ENCODE peak calls at places on chromosomes 7 and 10, in seven cellular contexts. E is GM20000; A is aorta; N is colonic mucosa; Z is activated CD8-positive, alpha-beta memory T cell treated with anti-CD3 and anti-CD28 coated beads for 4 hours; S is cardiac fibroblast; U is DMS153. P is an unnamed sample.

GRCh38 chr10:606767-607544 is 82.5 kb downstream of the DIP2C start:
- DNase-seq in E (no peak), A (peak), N (no peak), Z (no peak), S (no peak), U (no peak), P (peak)

GRCh38 chr10:51937313-51937712 is 237.9 kb upstream of the CSTF2T start:
- DNase-seq in E (no peak), A (no peak), N (no peak), Z (no peak), S (peak), U (no peak), P (peak)

GRCh38 chr10:91352760-91353159 is 57.4 kb upstream of the HECTD2 start:
- DNase-seq in E (no peak), A (no peak), N (no peak), Z (no peak), S (no peak), U (no peak), P (no peak)

GRCh38 chr10:72503241-72503640 is 122.6 kb downstream of the MICU1 start:
- DNase-seq in E (no peak), A (no peak), N (no peak), Z (no peak), S (peak), U (no peak), P (peak)

GRCh38 chr10:100909506-100910260 is 3.1 kb upstream of the SLF2 start:
- DNase-seq in E (no peak), A (no peak), N (no peak), Z (no peak), S (no peak), U (no peak), P (no peak)

GRCh38 chr10:99993994-99994689 is 15.6 kb downstream of the DNMBP start:
- DNase-seq in E (peak), A (peak), N (peak), Z (peak), S (peak), U (no peak), P (peak)

GRCh38 chr10:116705498-116705897 is 36.9 kb downstream of the HSPA12A start:
- DNase-seq in E (no peak), A (no peak), N (no peak), Z (no peak), S (no peak), U (no peak), P (no peak)

GRCh38 chr10:34231441-34232180 is 583.5 kb downstream of the PARD3 start:
- DNase-seq in E (no peak), A (no peak), N (no peak), Z (no peak), S (no peak), U (no peak), P (no peak)

GRCh38 chr10:99924451-99924850 is 85.3 kb downstream of the DNMBP start:
- DNase-seq in E (no peak), A (no peak), N (no peak), Z (no peak), S (no peak), U (no peak), P (no peak)

GRCh38 chr10:11232222-11232961 is 214.7 kb downstream of the CELF2 start:
- DNase-seq in E (no peak), A (no peak), N (no peak), Z (no peak), S (no peak), U (no peak), P (no peak)

GRCh38 chr7:111196655-111197054 is 105.7 kb downstream of the LRRN3 start:
- DNase-seq in E (no peak), A (no peak), N (no peak), Z (no peak), S (no peak), U (no peak), P (no peak)

GRCh38 chr7:82015751-82016150 is 245.9 kb upstream of the HGF start:
- DNase-seq in E (no peak), A (no peak), N (no peak), Z (no peak), S (peak), U (no peak), P (no peak)

GRCh38 chr7:30598121-30598876 is 3.6 kb downstream of the GARS1 start:
- DNase-seq in E (no peak), A (no peak), N (no peak), Z (no peak), S (peak), U (no peak), P (no peak)

GRCh38 chr7:27168265-27168947 is 3.1 kb upstream of the HOXA9 start:
- DNase-seq in E (no peak), A (peak), N (peak), Z (no peak), S (no peak), U (peak), P (no peak)

GRCh38 chr7:42886129-42886528 is 25.7 kb downstream of the C7orf25 start:
- DNase-seq in E (no peak), A (no peak), N (no peak), Z (no peak), S (peak), U (no peak), P (peak)

GRCh38 chr10:43057831-43058340 is 19.0 kb upstream of the RET start:
- DNase-seq in E (no peak), A (peak), N (no peak), Z (no peak), S (no peak), U (no peak), P (no peak)

GRCh38 chr7:108236681-108237415 is 106.7 kb upstream of the LAMB4 start:
- DNase-seq in E (no peak), A (no peak), N (no peak), Z (no peak), S (no peak), U (no peak), P (no peak)

GRCh38 chr10:103812004-103812403 is 43.4 kb downstream of the SH3PXD2A start:
- DNase-seq in E (no peak), A (no peak), N (peak), Z (no peak), S (no peak), U (no peak), P (no peak)